ENCODE peak calls at places on chromosomes 4 and X, in six cellular contexts. B is H1, F is GM23338, L is sigmoid colon, V is transverse colon, Z is stomach. A is an unnamed sample.

GRCh38 chrX:15848576-15848975 is 6.0 kb downstream of the AP1S2 start:
- DNase-seq in B (no peak), F (no peak), L (no peak), V (no peak), Z (no peak), A (no peak)

GRCh38 chr4:1978741-1979476 is 29.9 kb downstream of the NELFA start:
- DNase-seq in B (no peak), F (no peak), L (no peak), V (no peak), Z (no peak), A (peak; percentile 76)

GRCh38 chr4:168815373-168816345 is 194.4 kb downstream of the CBR4 start:
- DNase-seq in B (no peak), F (no peak), L (peak; percentile 70), V (no peak), Z (no peak), A (no peak)

GRCh38 chr4:125741825-125742452 is 427.2 kb downstream of the FAT4 start:
- DNase-seq in B (no peak), F (peak; percentile 51), L (no peak), V (no peak), Z (no peak), A (no peak)

GRCh38 chrX:21479695-21480280 is 105.6 kb downstream of the CNKSR2 start:
- DNase-seq in B (no peak), F (peak; percentile 62), L (no peak), V (no peak), Z (no peak), A (no peak)

GRCh38 chr4:39855909-39856512 is 121.7 kb downstream of the PDS5A start:
- DNase-seq in B (no peak), F (no peak), L (no peak), V (no peak), Z (no peak), A (no peak)

GRCh38 chr4:6681191-6681590 is 12.5 kb upstream of the S100P start:
- DNase-seq in B (no peak), F (no peak), L (no peak), V (no peak), Z (no peak), A (no peak)

GRCh38 chrX:71301195-71301924 is at the start of gene ITGB1BP2:
- DNase-seq in B (no peak), F (peak; percentile 34), L (peak; percentile 66), V (no peak), Z (no peak), A (no peak)

GRCh38 chr4:122300776-122301175 is 78.0 kb upstream of the ADAD1 start:
- DNase-seq in B (no peak), F (no peak), L (no peak), V (no peak), Z (no peak), A (no peak)
- TF ChIP-seq CTCF in B (no peak), F (no peak), L (no peak), V (no peak), Z (peak; percentile 13), A (no peak)

DNA sequence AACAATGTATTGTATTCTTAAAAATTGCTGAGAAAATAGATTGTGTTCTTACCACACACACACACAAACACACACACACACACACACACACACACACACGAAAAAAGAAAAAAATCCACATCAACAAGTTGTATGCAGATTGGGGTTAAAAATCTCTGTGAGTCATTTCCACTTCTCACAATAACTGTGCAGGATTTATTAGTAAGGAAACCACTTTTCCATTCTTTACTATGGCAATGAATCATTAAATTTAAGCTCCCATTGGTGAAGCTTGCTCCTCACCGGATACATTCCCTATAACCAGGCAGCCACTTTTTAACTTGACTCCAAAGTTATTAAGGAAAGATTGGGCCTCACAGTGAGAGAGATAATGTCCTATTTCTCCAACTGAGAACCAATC is 19.7 kb upstream of the MAGEE1 start:
- DNase-seq in B (no peak), F (no peak), L (no peak), V (no peak), Z (no peak), A (no peak)
- TF ChIP-seq POLR2AphosphoS5 in B (no peak), F (no peak), L (no peak), V (no peak), Z (no peak), A (no peak)

GRCh38 chr4:163330828-163331628 is 1.4 kb downstream of the NPY1R start:
- DNase-seq in B (no peak), F (no peak), L (no peak), V (peak; percentile 19), Z (no peak), A (no peak)

GRCh38 chr4:163335384-163335783 is 3.0 kb upstream of the NPY1R start:
- DNase-seq in B (no peak), F (no peak), L (no peak), V (no peak), Z (no peak), A (no peak)

GRCh38 chr4:163332526-163333405 is at the start of gene NPY1R:
- DNase-seq in B (peak; percentile 46), F (peak; percentile 89), L (peak; percentile 77), V (peak; percentile 75), Z (peak; percentile 65), A (peak; percentile 78)

GRCh38 chr4:163331629-163332360 is 601 bp downstream of the NPY1R start:
- DNase-seq in B (no peak), F (peak; percentile 68), L (no peak), V (peak; percentile 13), Z (no peak), A (peak; percentile 85)
- H3K4me3 ChIP-seq in B (peak overlapping the region; percentile 83), F (peak overlapping the region; percentile 92), L (peak overlapping the region; percentile 56), V (peak overlapping the region; percentile 42), Z (peak overlapping the region; percentile 55), A (peak overlapping the region; percentile 60)

DNA sequence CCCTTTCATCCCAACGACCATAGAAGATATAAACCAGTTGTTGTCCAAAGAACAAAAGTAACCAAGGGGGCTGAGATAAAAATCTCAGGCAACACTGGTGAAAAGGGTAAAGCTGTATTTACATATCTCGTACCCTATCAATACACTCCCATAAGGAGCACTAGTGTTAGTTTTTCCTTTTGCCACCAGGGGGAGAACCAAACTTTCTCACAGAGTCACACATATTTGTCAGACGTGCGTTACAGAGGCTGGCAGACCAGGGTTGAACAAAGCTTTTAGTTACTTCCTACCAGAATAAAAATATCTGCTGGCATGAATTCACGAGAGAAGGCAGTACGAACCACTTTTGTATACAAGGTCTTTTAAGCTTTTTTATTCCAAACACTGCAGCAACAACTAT is 88.3 kb downstream of the AMELX start:
- DNase-seq in B (no peak), F (peak; percentile 62), L (peak; percentile 71), V (peak; percentile 17), Z (no peak), A (no peak)
- TF ChIP-seq CTCF in B (no peak), F (peak; percentile 58), L (peak; percentile 39), V (peak; percentile 35), Z (peak; percentile 51), A (peak; percentile 54)

GRCh38 chr4:160685729-160686128 is 1478.1 kb downstream of the FSTL5 start:
- DNase-seq in B (no peak), F (no peak), L (no peak), V (no peak), Z (no peak), A (no peak)
- TF ChIP-seq POLR2AphosphoS5 in B (no peak), F (no peak), L (no peak), V (no peak), Z (no peak), A (no peak)

A was measured in upper lobe of left lung.